ENCODE peak calls at places on chromosome 21, in four cellular contexts. One of them, this sample, is unnamed.

GRCh38 chr21:20856926-20857325 is 141.3 kb upstream of the NCAM2 start:
- DNase-seq in choroid plexus epithelial cell: peak
- DNase-seq in kidney: no peak
- DNase-seq in AG04450: no peak
- DNase-seq in this sample: no peak

GRCh38 chr21:35840197-35840799 is 220.0 kb downstream of the SETD4 start:
- DNase-seq in AG04450: peak
- DNase-seq in choroid plexus epithelial cell: peak
- DNase-seq in kidney: no peak
- DNase-seq in this sample: peak

GRCh38 chr21:17763286-17764037 is 55.7 kb downstream of the C21orf91 start:
- DNase-seq in AG04450: no peak
- DNase-seq in kidney: no peak
- DNase-seq in choroid plexus epithelial cell: no peak
- DNase-seq in this sample: no peak

GRCh38 chr21:31132574-31133242 is 94.4 kb upstream of the KRTAP19-8 start:
- DNase-seq in choroid plexus epithelial cell: peak
- DNase-seq in AG04450: no peak
- DNase-seq in kidney: no peak
- DNase-seq in this sample: peak

GRCh38 chr21:31509108-31510017 is 150.1 kb upstream of the SOD1 start:
- DNase-seq in choroid plexus epithelial cell: peak
- DNase-seq in kidney: no peak
- DNase-seq in AG04450: no peak
- DNase-seq in this sample: peak

GRCh38 chr21:43731891-43732711 is 13.2 kb downstream of the PDXK start:
- DNase-seq in kidney: no peak
- DNase-seq in choroid plexus epithelial cell: no peak
- DNase-seq in AG04450: no peak
- DNase-seq in this sample: peak

GRCh38 chr21:24046816-24047443 is 1560.4 kb downstream of the MRPL39 start:
- DNase-seq in kidney: no peak
- DNase-seq in choroid plexus epithelial cell: no peak
- DNase-seq in AG04450: no peak
- DNase-seq in this sample: no peak

GRCh38 chr21:20741445-20741844 is 256.8 kb upstream of the NCAM2 start:
- DNase-seq in choroid plexus epithelial cell: no peak
- DNase-seq in kidney: no peak
- DNase-seq in AG04450: no peak
- DNase-seq in this sample: no peak

GRCh38 chr21:39658066-39658465 is 45.3 kb downstream of the B3GALT5 start:
- DNase-seq in choroid plexus epithelial cell: no peak
- DNase-seq in AG04450: no peak
- DNase-seq in kidney: no peak
- DNase-seq in this sample: no peak

GRCh38 chr21:37047079-37047478 is 25.8 kb downstream of the PIGP start:
- DNase-seq in choroid plexus epithelial cell: no peak
- DNase-seq in kidney: no peak
- DNase-seq in AG04450: no peak
- DNase-seq in this sample: no peak

GRCh38 chr21:35697321-35697808 is 363.0 kb downstream of the SETD4 start:
- DNase-seq in choroid plexus epithelial cell: peak
- DNase-seq in kidney: peak
- DNase-seq in AG04450: no peak
- DNase-seq in this sample: peak

GRCh38 chr21:43758132-43758619 is 17.9 kb downstream of the CSTB start:
- DNase-seq in kidney: no peak
- DNase-seq in AG04450: no peak
- DNase-seq in choroid plexus epithelial cell: peak
- DNase-seq in this sample: peak

GRCh38 chr21:14520535-14520934 is 25.6 kb downstream of the SAMSN1 start:
- DNase-seq in kidney: no peak
- DNase-seq in AG04450: no peak
- DNase-seq in choroid plexus epithelial cell: peak
- DNase-seq in this sample: no peak

GRCh38 chr21:36141513-36141925 is 6.6 kb downstream of the CBR3 start:
- DNase-seq in AG04450: peak
- DNase-seq in kidney: peak
- DNase-seq in choroid plexus epithelial cell: peak
- DNase-seq in this sample: peak

GRCh38 chr21:18801468-18801867 is 397.9 kb upstream of the TMPRSS15 start:
- DNase-seq in AG04450: no peak
- DNase-seq in kidney: no peak
- DNase-seq in choroid plexus epithelial cell: peak
- DNase-seq in this sample: peak

GRCh38 chr21:15520811-15521643 is 208.8 kb upstream of the USP25 start:
- DNase-seq in kidney: no peak
- DNase-seq in AG04450: no peak
- DNase-seq in choroid plexus epithelial cell: peak
- DNase-seq in this sample: peak

DNA sequence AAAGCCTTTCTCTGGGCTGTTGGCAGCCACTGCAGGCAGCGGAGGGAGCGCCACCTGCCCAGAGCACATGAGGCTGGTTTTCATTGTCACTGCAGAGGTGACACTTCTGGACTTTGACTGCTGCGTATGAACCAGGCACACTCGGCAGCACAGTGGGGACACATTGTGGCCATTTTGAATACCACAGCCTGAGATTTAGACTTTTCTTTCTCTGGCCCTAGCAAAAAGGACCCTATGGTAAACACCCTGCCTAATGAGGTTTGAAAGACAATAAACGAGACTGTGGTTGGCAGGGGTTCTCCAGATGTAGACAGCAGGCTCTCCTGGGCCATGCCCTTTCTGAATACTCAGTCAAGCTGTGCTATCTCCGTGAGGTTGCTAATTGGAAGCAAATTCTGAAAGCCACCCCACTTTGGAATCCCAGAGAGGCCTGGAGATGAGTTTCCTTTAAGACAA is 12.0 kb upstream of the KCNE2 start:
- DNase-seq in kidney: no peak
- DNase-seq in AG04450: no peak
- DNase-seq in choroid plexus epithelial cell: peak
- DNase-seq in this sample: peak
- TF ChIP-seq CTCF in kidney: peak
- TF ChIP-seq CTCF in AG04450: peak
- TF ChIP-seq CTCF in choroid plexus epithelial cell: peak
- TF ChIP-seq CTCF in this sample: peak

GRCh38 chr21:33686386-33686785 is 44.1 kb downstream of the ITSN1 start:
- DNase-seq in AG04450: no peak
- DNase-seq in kidney: no peak
- DNase-seq in choroid plexus epithelial cell: no peak
- DNase-seq in this sample: no peak
- H3K4me3 ChIP-seq in AG04450: no peak
- H3K4me3 ChIP-seq in kidney: no peak
- H3K4me3 ChIP-seq in choroid plexus epithelial cell: no peak
- H3K4me3 ChIP-seq in this sample: no peak

GRCh38 chr21:46347791-46348381 is 23.9 kb downstream of the PCNT start:
- DNase-seq in kidney: no peak
- DNase-seq in choroid plexus epithelial cell: no peak
- DNase-seq in AG04450: no peak
- DNase-seq in this sample: peak
- TF ChIP-seq CTCF in kidney: no peak
- TF ChIP-seq CTCF in choroid plexus epithelial cell: no peak
- TF ChIP-seq CTCF in AG04450: no peak
- TF ChIP-seq CTCF in this sample: no peak

GRCh38 chr21:29194847-29195246 is 64.4 kb downstream of the MAP3K7CL start:
- DNase-seq in kidney: no peak
- DNase-seq in choroid plexus epithelial cell: peak
- DNase-seq in AG04450: no peak
- DNase-seq in this sample: peak
- H3K4me3 ChIP-seq in kidney: no peak
- H3K4me3 ChIP-seq in choroid plexus epithelial cell: no peak
- H3K4me3 ChIP-seq in AG04450: no peak
- H3K4me3 ChIP-seq in this sample: no peak

GRCh38 chr21:40844935-40845334 is 2.0 kb downstream of the DSCAM start:
- DNase-seq in AG04450: no peak
- DNase-seq in choroid plexus epithelial cell: no peak
- DNase-seq in kidney: no peak
- DNase-seq in this sample: no peak

GRCh38 chr21:40845621-40846020 is 1.3 kb downstream of the DSCAM start:
- DNase-seq in kidney: no peak
- DNase-seq in choroid plexus epithelial cell: no peak
- DNase-seq in AG04450: no peak
- DNase-seq in this sample: no peak

GRCh38 chr21:40846057-40846456 is 901 bp downstream of the DSCAM start:
- DNase-seq in kidney: no peak
- DNase-seq in AG04450: no peak
- DNase-seq in choroid plexus epithelial cell: no peak
- DNase-seq in this sample: no peak

GRCh38 chr21:40847956-40848355 is 998 bp upstream of the DSCAM start:
- DNase-seq in choroid plexus epithelial cell: no peak
- DNase-seq in AG04450: no peak
- DNase-seq in kidney: no peak
- DNase-seq in this sample: no peak

DNA sequence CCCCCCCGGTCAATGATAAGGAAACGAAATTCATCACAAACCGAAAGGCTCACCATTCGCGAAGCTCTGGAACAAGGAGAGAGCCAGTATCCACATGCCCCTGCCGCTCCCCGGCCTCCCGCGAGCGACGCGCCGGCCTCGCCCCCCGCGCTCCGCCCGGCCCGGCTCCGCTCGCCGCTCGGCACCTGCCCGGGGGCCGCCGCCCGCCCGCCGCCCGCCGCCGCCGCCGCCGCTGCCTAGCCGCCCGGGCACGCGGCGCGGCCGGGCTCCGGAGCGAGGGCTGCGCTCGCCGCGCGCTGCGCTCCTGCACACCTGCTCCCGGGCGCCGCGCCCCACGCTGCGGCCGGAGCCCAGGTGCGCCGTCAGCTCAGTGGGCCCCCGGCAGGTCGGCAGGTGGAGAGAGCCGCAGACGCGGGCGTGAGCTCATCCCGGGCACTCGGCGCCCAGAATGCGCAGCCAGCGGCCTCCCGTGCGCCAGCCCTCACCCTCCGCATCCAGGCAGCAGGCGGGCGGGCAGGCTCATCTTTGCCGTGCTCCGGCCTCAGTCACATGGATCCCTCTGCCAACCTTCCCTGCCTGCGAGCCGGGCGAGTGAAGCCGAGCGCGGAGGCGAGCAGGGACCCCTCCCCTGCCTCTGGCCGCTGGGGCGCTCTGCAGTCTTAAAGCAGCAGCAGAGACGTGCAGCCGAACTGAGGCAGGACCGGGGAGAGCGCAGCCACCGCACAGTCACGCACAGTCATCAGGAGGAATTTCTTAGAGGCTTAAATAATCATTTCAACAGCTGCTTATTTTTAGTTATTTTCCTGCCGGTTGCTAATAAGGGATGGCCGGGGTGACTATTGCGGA is at the start of gene DSCAM:
- DNase-seq in choroid plexus epithelial cell: no peak
- DNase-seq in kidney: no peak
- DNase-seq in AG04450: no peak
- DNase-seq in this sample: no peak
- TF ChIP-seq CTCF in choroid plexus epithelial cell: no peak
- TF ChIP-seq CTCF in kidney: no peak
- TF ChIP-seq CTCF in AG04450: no peak
- TF ChIP-seq CTCF in this sample: no peak

DNA sequence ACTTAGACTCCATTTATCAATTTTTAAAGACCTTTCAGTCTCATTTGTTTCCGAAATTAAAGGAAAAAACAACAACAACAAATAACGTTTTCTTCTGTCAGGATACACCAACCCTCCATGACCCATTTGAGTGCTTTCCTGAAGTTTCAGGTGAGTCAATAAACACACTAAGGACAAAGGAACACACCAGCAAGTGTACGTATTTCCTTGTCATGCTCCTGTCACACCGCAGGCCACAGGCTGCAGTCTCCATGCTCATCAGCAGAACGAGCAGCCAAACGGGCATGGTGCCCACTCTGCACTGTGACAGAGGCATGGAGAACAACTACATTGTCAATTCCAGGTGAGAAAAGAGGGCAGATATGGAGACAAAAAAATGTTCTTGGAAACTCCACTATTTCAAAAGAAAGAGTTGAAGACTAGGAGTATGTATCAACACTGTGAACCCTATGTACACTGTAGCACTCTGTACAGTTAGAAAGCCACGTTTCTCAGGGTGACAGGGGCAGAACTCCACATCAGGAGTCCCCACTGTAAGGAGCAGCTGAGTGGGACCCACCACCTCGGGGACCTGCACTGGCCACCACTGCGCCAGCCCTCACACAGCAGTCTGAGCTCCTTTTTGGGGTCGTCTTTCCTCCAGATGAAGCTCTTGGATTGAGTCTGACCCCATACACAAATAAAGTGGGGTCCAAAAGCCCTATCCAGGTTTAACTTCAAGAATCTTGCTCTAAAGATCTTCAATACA is 2.6 kb downstream of the PTTG1IP start:
- DNase-seq in choroid plexus epithelial cell: no peak
- DNase-seq in AG04450: no peak
- DNase-seq in kidney: peak
- DNase-seq in this sample: peak
- H3K4me3 ChIP-seq in choroid plexus epithelial cell: peak
- H3K4me3 ChIP-seq in AG04450: peak
- H3K4me3 ChIP-seq in kidney: no peak
- H3K4me3 ChIP-seq in this sample: peak

DNA sequence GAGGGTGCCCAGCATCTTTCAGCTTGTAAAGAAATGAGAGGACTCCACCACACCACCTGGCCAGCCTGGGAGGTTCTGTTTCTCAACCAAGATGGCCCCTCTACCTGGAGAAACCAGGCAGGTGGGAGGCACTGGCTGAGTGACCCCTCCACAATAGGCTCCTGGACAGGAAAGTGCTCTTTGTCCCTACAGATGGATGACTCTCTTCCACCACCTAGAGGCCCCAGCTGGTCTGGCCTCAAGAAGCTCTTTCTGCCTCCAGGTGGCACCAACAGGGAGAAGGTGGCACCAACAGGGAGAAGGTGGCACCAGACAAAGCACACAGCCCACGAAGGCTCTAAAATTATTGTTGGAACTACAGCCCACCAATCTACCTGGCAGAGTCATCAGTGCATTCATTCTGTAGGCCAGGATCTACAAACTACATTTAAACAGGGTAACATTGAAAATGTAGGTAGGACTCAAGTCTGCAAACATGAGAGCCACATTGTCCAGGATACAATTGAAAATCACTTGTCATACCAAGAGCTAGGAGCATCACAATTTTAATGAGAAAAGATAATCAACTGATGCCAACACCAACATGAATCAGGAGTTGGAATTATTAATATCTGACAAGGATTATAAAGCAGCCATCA is 14.4 kb downstream of the TMPRSS3 start:
- DNase-seq in choroid plexus epithelial cell: peak
- DNase-seq in kidney: peak
- DNase-seq in AG04450: no peak
- DNase-seq in this sample: peak
- TF ChIP-seq CTCF in choroid plexus epithelial cell: peak
- TF ChIP-seq CTCF in kidney: peak
- TF ChIP-seq CTCF in AG04450: peak
- TF ChIP-seq CTCF in this sample: peak

GRCh38 chr21:42526379-42526727 is 12.7 kb downstream of the SLC37A1 start:
- DNase-seq in AG04450: no peak
- DNase-seq in choroid plexus epithelial cell: peak
- DNase-seq in kidney: peak
- DNase-seq in this sample: no peak

GRCh38 chr21:42527127-42527488 is 13.5 kb downstream of the SLC37A1 start:
- DNase-seq in AG04450: no peak
- DNase-seq in choroid plexus epithelial cell: no peak
- DNase-seq in kidney: peak
- DNase-seq in this sample: no peak

GRCh38 chr21:42524341-42525227 is 10.9 kb downstream of the SLC37A1 start:
- DNase-seq in AG04450: no peak
- DNase-seq in kidney: no peak
- DNase-seq in choroid plexus epithelial cell: peak
- DNase-seq in this sample: peak

GRCh38 chr21:42525228-42525604 is 11.6 kb downstream of the SLC37A1 start:
- DNase-seq in AG04450: no peak
- DNase-seq in kidney: no peak
- DNase-seq in choroid plexus epithelial cell: peak
- DNase-seq in this sample: no peak

GRCh38 chr21:42525676-42526378 is 12.2 kb downstream of the SLC37A1 start:
- DNase-seq in kidney: no peak
- DNase-seq in choroid plexus epithelial cell: no peak
- DNase-seq in AG04450: no peak
- DNase-seq in this sample: no peak
- H3K4me3 ChIP-seq in kidney: no peak
- H3K4me3 ChIP-seq in choroid plexus epithelial cell: no peak
- H3K4me3 ChIP-seq in AG04450: no peak
- H3K4me3 ChIP-seq in this sample: no peak